ENCODE peak calls at places on chromosomes 6 and 20, in five cellular contexts. One of them, this sample, is unnamed.

GRCh38 chr20:7695622-7696021 is 244.6 kb downstream of the HAO1 start:
- DNase-seq in RWPE1: no peak
- DNase-seq in adrenal gland: no peak
- DNase-seq in prostate gland: no peak
- DNase-seq in pancreas: no peak
- DNase-seq in this sample: no peak

GRCh38 chr6:142482973-142483372 is 181.2 kb downstream of the ADGRG6 start:
- DNase-seq in RWPE1: no peak
- DNase-seq in adrenal gland: no peak
- DNase-seq in prostate gland: no peak
- DNase-seq in pancreas: no peak
- DNase-seq in this sample: no peak

GRCh38 chr6:128432394-128432793 is 88.0 kb downstream of the PTPRK start:
- DNase-seq in RWPE1: peak; percentile 46
- DNase-seq in adrenal gland: no peak
- DNase-seq in prostate gland: no peak
- DNase-seq in pancreas: no peak
- DNase-seq in this sample: no peak

GRCh38 chr6:41658551-41659069 is 20.3 kb downstream of the MDFI start:
- DNase-seq in RWPE1: no peak
- DNase-seq in adrenal gland: no peak
- DNase-seq in prostate gland: no peak
- DNase-seq in pancreas: no peak
- DNase-seq in this sample: no peak

GRCh38 chr6:169724554-169725269 is 412 bp upstream of the PHF10 start:
- DNase-seq in RWPE1: peak; percentile 19
- DNase-seq in adrenal gland: peak; percentile 61
- DNase-seq in prostate gland: peak; percentile 40
- DNase-seq in pancreas: peak; percentile 52
- DNase-seq in this sample: peak; percentile 53

GRCh38 chr20:6993016-6993415 is 225.5 kb downstream of the BMP2 start:
- DNase-seq in RWPE1: peak; percentile 91
- DNase-seq in adrenal gland: no peak
- DNase-seq in prostate gland: no peak
- DNase-seq in pancreas: no peak
- DNase-seq in this sample: no peak

GRCh38 chr6:110875548-110876169 is 1.1 kb downstream of the AMD1 start:
- DNase-seq in RWPE1: no peak
- DNase-seq in adrenal gland: peak; percentile 68
- DNase-seq in prostate gland: peak; percentile 20
- DNase-seq in pancreas: peak; percentile 61
- DNase-seq in this sample: peak; percentile 48

GRCh38 chr6:43355862-43356590 is 13.4 kb downstream of the ZNF318 start:
- DNase-seq in RWPE1: no peak
- DNase-seq in adrenal gland: no peak
- DNase-seq in prostate gland: no peak
- DNase-seq in pancreas: no peak
- DNase-seq in this sample: no peak

GRCh38 chr6:6407061-6407723 is 86.7 kb upstream of the F13A1 start:
- DNase-seq in RWPE1: no peak
- DNase-seq in adrenal gland: no peak
- DNase-seq in prostate gland: no peak
- DNase-seq in pancreas: no peak
- DNase-seq in this sample: no peak

GRCh38 chr20:56636701-56637100 is 7.6 kb downstream of the TFAP2C start:
- DNase-seq in RWPE1: peak; percentile 89
- DNase-seq in adrenal gland: no peak
- DNase-seq in prostate gland: no peak
- DNase-seq in pancreas: no peak
- DNase-seq in this sample: no peak

GRCh38 chr20:44610313-44610965 is 28.1 kb downstream of the PKIG start:
- DNase-seq in RWPE1: no peak
- DNase-seq in adrenal gland: no peak
- DNase-seq in prostate gland: no peak
- DNase-seq in pancreas: no peak
- DNase-seq in this sample: no peak

GRCh38 chr6:108945686-108946158 is 97.5 kb downstream of the ARMC2 start:
- DNase-seq in RWPE1: no peak
- DNase-seq in adrenal gland: peak; percentile 93
- DNase-seq in prostate gland: peak; percentile 60
- DNase-seq in pancreas: peak; percentile 63
- DNase-seq in this sample: peak; percentile 91

GRCh38 chr20:42276718-42277117 is 658.5 kb upstream of the CHD6 start:
- DNase-seq in RWPE1: no peak
- DNase-seq in adrenal gland: no peak
- DNase-seq in prostate gland: no peak
- DNase-seq in pancreas: no peak
- DNase-seq in this sample: no peak

GRCh38 chr20:3613821-3614440 is 49.3 kb downstream of the GFRA4 start:
- DNase-seq in RWPE1: no peak
- DNase-seq in adrenal gland: no peak
- DNase-seq in prostate gland: peak; percentile 27
- DNase-seq in pancreas: no peak
- DNase-seq in this sample: no peak

GRCh38 chr6:148738939-148739821 is 7.7 kb upstream of the UST start:
- DNase-seq in RWPE1: no peak
- DNase-seq in adrenal gland: no peak
- DNase-seq in prostate gland: no peak
- DNase-seq in pancreas: no peak
- DNase-seq in this sample: no peak

GRCh38 chr20:60078351-60079250 is 120.4 kb downstream of the CDH26 start:
- DNase-seq in RWPE1: peak; percentile 95
- DNase-seq in adrenal gland: no peak
- DNase-seq in prostate gland: no peak
- DNase-seq in pancreas: no peak
- DNase-seq in this sample: no peak

GRCh38 chr20:54623923-54624569 is 148.7 kb downstream of the DOK5 start:
- DNase-seq in RWPE1: no peak
- DNase-seq in adrenal gland: no peak
- DNase-seq in prostate gland: no peak
- DNase-seq in pancreas: no peak
- DNase-seq in this sample: no peak

GRCh38 chr6:101195581-101195980 is 197.9 kb upstream of the GRIK2 start:
- DNase-seq in RWPE1: no peak
- DNase-seq in adrenal gland: no peak
- DNase-seq in prostate gland: no peak
- DNase-seq in pancreas: no peak
- DNase-seq in this sample: no peak

GRCh38 chr20:47258745-47259695 is 97.5 kb downstream of the ZMYND8 start:
- DNase-seq in RWPE1: no peak
- DNase-seq in adrenal gland: no peak
- DNase-seq in prostate gland: no peak
- DNase-seq in pancreas: no peak
- DNase-seq in this sample: peak; percentile 53

GRCh38 chr20:31868853-31869672 is 1.3 kb downstream of the DUSP15 start:
- DNase-seq in RWPE1: no peak
- DNase-seq in adrenal gland: no peak
- DNase-seq in prostate gland: no peak
- DNase-seq in pancreas: no peak
- DNase-seq in this sample: no peak

GRCh38 chr6:22294301-22294700 is 2.5 kb downstream of the PRL start:
- DNase-seq in RWPE1: no peak
- DNase-seq in adrenal gland: no peak
- DNase-seq in prostate gland: no peak
- DNase-seq in pancreas: no peak
- DNase-seq in this sample: no peak

GRCh38 chr6:166786704-166787293 is 159.7 kb upstream of the RPS6KA2 start:
- DNase-seq in RWPE1: peak; percentile 54
- DNase-seq in adrenal gland: peak; percentile 23
- DNase-seq in prostate gland: peak; percentile 51
- DNase-seq in pancreas: no peak
- DNase-seq in this sample: no peak

GRCh38 chr6:111737065-111737521 is 131.4 kb upstream of the TRAF3IP2 start:
- DNase-seq in RWPE1: peak; percentile 26
- DNase-seq in adrenal gland: no peak
- DNase-seq in prostate gland: no peak
- DNase-seq in pancreas: no peak
- DNase-seq in this sample: no peak

GRCh38 chr6:153129873-153130514 is 1.1 kb downstream of the RGS17 start:
- DNase-seq in RWPE1: peak; percentile 9
- DNase-seq in adrenal gland: no peak
- DNase-seq in prostate gland: no peak
- DNase-seq in pancreas: no peak
- DNase-seq in this sample: no peak

GRCh38 chr20:8062781-8063180 is 43.2 kb upstream of the TMX4 start:
- DNase-seq in RWPE1: no peak
- DNase-seq in adrenal gland: no peak
- DNase-seq in prostate gland: no peak
- DNase-seq in pancreas: no peak
- DNase-seq in this sample: no peak

GRCh38 chr6:25477006-25477590 is 174.9 kb upstream of the SCGN start:
- DNase-seq in RWPE1: no peak
- DNase-seq in adrenal gland: no peak
- DNase-seq in prostate gland: no peak
- DNase-seq in pancreas: no peak
- DNase-seq in this sample: no peak

GRCh38 chr20:6333110-6333509 is 210.3 kb upstream of the FERMT1 start:
- DNase-seq in RWPE1: no peak
- DNase-seq in adrenal gland: no peak
- DNase-seq in prostate gland: no peak
- DNase-seq in pancreas: no peak
- DNase-seq in this sample: no peak

GRCh38 chr6:43772571-43773049 is 2.6 kb downstream of the VEGFA start:
- DNase-seq in RWPE1: no peak
- DNase-seq in adrenal gland: peak; percentile 64
- DNase-seq in prostate gland: no peak
- DNase-seq in pancreas: peak; percentile 62
- DNase-seq in this sample: no peak

GRCh38 chr20:54219751-54220426 is 12.0 kb downstream of the PFDN4 start:
- DNase-seq in RWPE1: peak; percentile 70
- DNase-seq in adrenal gland: no peak
- DNase-seq in prostate gland: no peak
- DNase-seq in pancreas: no peak
- DNase-seq in this sample: no peak

GRCh38 chr20:63317601-63318291 is 24.8 kb downstream of the COL20A1 start:
- DNase-seq in RWPE1: no peak
- DNase-seq in adrenal gland: no peak
- DNase-seq in prostate gland: no peak
- DNase-seq in pancreas: no peak
- DNase-seq in this sample: no peak

GRCh38 chr6:33070909-33071308 is 2.5 kb downstream of the HLA-DPA1 start:
- DNase-seq in RWPE1: no peak
- DNase-seq in adrenal gland: no peak
- DNase-seq in prostate gland: no peak
- DNase-seq in pancreas: no peak
- DNase-seq in this sample: no peak
- H3K27ac ChIP-seq in RWPE1: no peak overlapping the region
- H3K27ac ChIP-seq in adrenal gland: no peak overlapping the region
- H3K27ac ChIP-seq in prostate gland: no peak overlapping the region
- H3K27ac ChIP-seq in pancreas: no peak overlapping the region
- H3K27ac ChIP-seq in this sample: no peak overlapping the region

GRCh38 chr6:144190051-144190450 is 39.7 kb downstream of the STX11 start:
- DNase-seq in RWPE1: no peak
- DNase-seq in adrenal gland: no peak
- DNase-seq in prostate gland: no peak
- DNase-seq in pancreas: no peak
- DNase-seq in this sample: no peak

GRCh38 chr6:144197919-144198318 is 47.6 kb downstream of the STX11 start:
- DNase-seq in RWPE1: no peak
- DNase-seq in adrenal gland: no peak
- DNase-seq in prostate gland: no peak
- DNase-seq in pancreas: no peak
- DNase-seq in this sample: no peak

GRCh38 chr6:144195671-144196070 is 45.4 kb downstream of the STX11 start:
- DNase-seq in RWPE1: peak; percentile 51
- DNase-seq in adrenal gland: no peak
- DNase-seq in prostate gland: no peak
- DNase-seq in pancreas: no peak
- DNase-seq in this sample: no peak

GRCh38 chr6:144190593-144190992 is 40.3 kb downstream of the STX11 start:
- DNase-seq in RWPE1: peak; percentile 37
- DNase-seq in adrenal gland: peak; percentile 47
- DNase-seq in prostate gland: no peak
- DNase-seq in pancreas: peak; percentile 47
- DNase-seq in this sample: no peak

DNA sequence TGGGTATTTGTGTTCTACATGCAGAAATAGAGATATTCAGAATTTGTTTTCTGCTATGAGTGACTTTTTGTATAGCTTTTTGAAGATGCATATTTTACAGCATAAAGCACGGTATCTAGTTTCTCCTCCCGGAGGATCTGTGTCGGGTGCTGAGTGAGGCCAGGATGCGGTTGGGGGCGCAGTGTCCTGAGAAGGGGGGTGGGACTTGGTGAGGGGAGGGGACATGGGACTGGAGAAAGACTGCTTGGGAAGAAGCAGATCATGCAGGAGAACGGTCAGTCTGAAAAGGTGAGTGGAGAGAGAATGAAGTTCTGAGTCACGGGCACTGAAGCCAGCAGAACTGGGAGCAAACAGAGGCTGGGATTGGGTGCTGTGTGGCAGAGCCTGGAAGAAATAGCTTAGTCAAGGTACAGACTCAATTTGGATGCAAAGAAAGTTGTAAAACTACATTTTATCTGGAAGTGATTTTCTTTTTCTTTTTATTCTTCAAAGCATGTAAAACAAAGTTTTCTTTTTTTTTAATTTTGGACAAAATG is 44.0 kb downstream of the STX11 start:
- DNase-seq in RWPE1: no peak
- DNase-seq in adrenal gland: no peak
- DNase-seq in prostate gland: no peak
- DNase-seq in pancreas: no peak
- DNase-seq in this sample: no peak
- H3K27ac ChIP-seq in RWPE1: no peak overlapping the region
- H3K27ac ChIP-seq in adrenal gland: no peak overlapping the region
- H3K27ac ChIP-seq in prostate gland: no peak overlapping the region
- H3K27ac ChIP-seq in pancreas: no peak overlapping the region
- H3K27ac ChIP-seq in this sample: no peak overlapping the region

DNA sequence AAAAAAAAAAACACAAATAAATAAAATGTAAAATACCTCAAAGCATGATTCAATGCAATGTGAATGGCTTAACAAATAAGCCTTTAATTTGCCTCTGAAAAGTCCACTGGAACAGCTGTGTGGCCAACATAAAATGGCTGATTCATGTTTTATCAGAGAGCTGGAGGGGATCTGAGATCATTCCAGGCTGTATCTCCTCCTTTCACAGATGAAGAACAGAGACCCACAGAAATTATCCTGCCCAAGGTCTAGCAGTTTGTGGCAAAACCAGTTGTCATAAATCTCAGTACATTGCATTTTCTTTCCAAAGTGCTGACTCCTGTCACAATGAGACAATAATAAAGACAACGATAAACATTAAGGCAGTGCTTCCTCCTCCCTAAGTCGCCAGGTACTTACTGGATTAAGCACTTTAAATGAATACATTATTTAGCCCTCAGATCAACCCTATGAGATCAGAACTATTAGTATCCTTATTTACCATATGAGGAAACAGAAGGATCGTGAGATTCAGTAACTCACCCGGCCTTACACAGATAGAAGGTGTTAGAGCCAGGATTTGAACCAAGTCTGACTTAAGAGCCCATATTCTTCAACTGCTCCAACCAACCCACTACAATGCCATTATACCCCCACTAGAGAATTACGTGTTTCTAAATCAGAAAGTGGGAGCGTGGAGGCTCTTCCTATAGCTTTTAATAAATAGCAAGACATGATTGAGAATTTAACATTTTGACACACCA is 118.3 kb downstream of the KIF13A start:
- DNase-seq in RWPE1: no peak
- DNase-seq in adrenal gland: peak; percentile 14
- DNase-seq in prostate gland: no peak
- DNase-seq in pancreas: no peak
- DNase-seq in this sample: no peak
- H3K27ac ChIP-seq in RWPE1: peak overlapping the region; percentile 60
- H3K27ac ChIP-seq in adrenal gland: no peak overlapping the region
- H3K27ac ChIP-seq in prostate gland: no peak overlapping the region
- H3K27ac ChIP-seq in pancreas: no peak overlapping the region
- H3K27ac ChIP-seq in this sample: peak overlapping the region; percentile 65

GRCh38 chr6:33717857-33718552 is 6.5 kb upstream of the UQCC2 start:
- DNase-seq in RWPE1: no peak
- DNase-seq in adrenal gland: no peak
- DNase-seq in prostate gland: peak; percentile 61
- DNase-seq in pancreas: no peak
- DNase-seq in this sample: no peak
- H3K27ac ChIP-seq in RWPE1: peak overlapping the region; percentile 37
- H3K27ac ChIP-seq in adrenal gland: no peak overlapping the region
- H3K27ac ChIP-seq in prostate gland: peak overlapping the region; percentile 76
- H3K27ac ChIP-seq in pancreas: no peak overlapping the region
- H3K27ac ChIP-seq in this sample: peak overlapping the region; percentile 58